ENCODE peak calls at places on chromosomes 16 and 17, in ten cellular contexts. B is CD8-positive, alpha-beta T cell; D is NCI-H82; H is cardiac septum; J is ovary; I is HCT116; S is NCI-H2171 treated with DMSO at 0.1 percent for 48 hours; M is breast epithelium; A is brain pericyte; Q is ELR. U is an unnamed sample.
A peak's percentile ranks its signal among the peaks of the same experiment; 100 is the strongest.

GRCh38 chr16:65201446-65202010 is 79.7 kb upstream of the CDH11 start:
- DNase-seq in S (no peak), H (no peak), J (no peak), Q (no peak), B (no peak), A (no peak), I (no peak), M (no peak), D (peak; percentile 82), U (no peak)

GRCh38 chr16:4574919-4575705 is 19.0 kb downstream of the C16orf96 start:
- DNase-seq in J (no peak), H (no peak), I (no peak), A (no peak), Q (no peak), D (no peak), B (no peak), M (no peak), S (no peak), U (no peak)

GRCh38 chr16:68750243-68750642 is 13.2 kb downstream of the CDH1 start:
- DNase-seq in D (no peak), A (no peak), M (no peak), H (no peak), S (no peak), B (no peak), I (no peak), Q (no peak), J (no peak), U (no peak)

GRCh38 chr17:1315891-1316403 is 36.5 kb downstream of the TRARG1 start:
- DNase-seq in A (no peak), D (peak; percentile 41), M (no peak), I (no peak), J (no peak), H (no peak), S (peak; percentile 78), Q (no peak), B (no peak), U (no peak)

GRCh38 chr16:4847774-4848587 is 700 bp downstream of the UBN1 start:
- DNase-seq in J (peak; percentile 65), H (peak; percentile 80), A (no peak), D (peak; percentile 40), M (peak; percentile 54), S (peak; percentile 28), I (no peak), B (peak; percentile 42), Q (peak; percentile 74), U (no peak)

GRCh38 chr17:45137561-45138305 is 2.2 kb downstream of the ACBD4 start:
- DNase-seq in B (no peak), Q (no peak), I (no peak), D (no peak), H (no peak), A (no peak), M (no peak), S (no peak), J (peak; percentile 41), U (no peak)

GRCh38 chr17:37191219-37191618 is 184.6 kb upstream of the C17orf78 start:
- DNase-seq in J (no peak), M (no peak), I (no peak), Q (peak; percentile 65), S (no peak), D (no peak), B (no peak), H (no peak), A (no peak), U (no peak)

GRCh38 chr17:44915321-44915726 is at the start of gene GFAP:
- DNase-seq in J (no peak), A (no peak), M (no peak), S (no peak), I (no peak), Q (no peak), D (no peak), B (no peak), H (no peak), U (no peak)

GRCh38 chr17:16419929-16420271 is 4.5 kb downstream of the TRPV2 start:
- DNase-seq in M (no peak), S (no peak), H (peak; percentile 73), B (peak; percentile 55), J (no peak), Q (peak; percentile 96), I (no peak), A (peak; percentile 41), D (no peak), U (peak; percentile 69)

GRCh38 chr16:80570106-80570478 is 29.3 kb downstream of the DYNLRB2 start:
- DNase-seq in S (no peak), Q (peak; percentile 62), I (no peak), J (no peak), M (no peak), H (no peak), D (no peak), A (no peak), B (no peak), U (no peak)

GRCh38 chr17:42276609-42277341 is 584 bp upstream of the STAT5B start:
- DNase-seq in A (peak; percentile 39), S (no peak), H (peak; percentile 87), M (peak; percentile 49), I (no peak), D (no peak), J (peak; percentile 84), B (no peak), Q (peak; percentile 87), U (no peak)

GRCh38 chr16:8959921-8960787 is 3.6 kb downstream of the USP7 start:
- DNase-seq in J (no peak), M (no peak), A (no peak), B (no peak), H (no peak), S (peak; percentile 11), I (no peak), D (peak; percentile 22), Q (peak; percentile 43), U (no peak)

GRCh38 chr16:608019-608418 is 18.2 kb downstream of the RAB40C start:
- DNase-seq in S (no peak), I (no peak), D (peak; percentile 39), B (no peak), Q (no peak), A (no peak), J (no peak), M (no peak), H (no peak), U (no peak)

GRCh38 chr17:74404218-74404617 is 27.7 kb upstream of the GPRC5C start:
- DNase-seq in J (no peak), H (no peak), Q (no peak), S (no peak), D (no peak), A (no peak), B (no peak), I (no peak), M (no peak), U (no peak)